ENCODE peak calls at places on chromosomes 3 and 15, in nine cellular contexts. N is GM23338; C is colonic mucosa; K is thoracic aorta; D is neural progenitor cell; Q is astrocyte; U is cardiac muscle cell; W is brain microvascular endothelial cell; B is CD4-positive, alpha-beta memory T cell. E is an unnamed sample. For H3K27me3, the result is how much of the 10 kb centered on the place peaks cover.

GRCh38 chr3:143653935-143654334 is 194.3 kb downstream of the SLC9A9 start:
- DNase-seq in N (no peak), C (no peak), K (no peak), D (no peak), Q (no peak), U (no peak), W (no peak), B (no peak), E (no peak)

GRCh38 chr3:171443211-171443957 is 16.8 kb downstream of the TNIK start:
- DNase-seq in N (no peak), C (no peak), K (no peak), D (no peak), Q (no peak), U (peak), W (no peak), B (no peak), E (no peak)

GRCh38 chr15:71048913-71049675 is 66.2 kb upstream of the THSD4 start:
- DNase-seq in N (no peak), C (no peak), K (no peak), D (no peak), Q (peak), U (peak), W (peak), B (no peak), E (peak)

GRCh38 chr3:38616658-38617057 is 32.8 kb downstream of the SCN5A start:
- DNase-seq in N (no peak), C (no peak), K (no peak), D (no peak), Q (no peak), U (no peak), W (no peak), B (no peak), E (no peak)

GRCh38 chr3:51796859-51797258 is 17.8 kb upstream of the IQCF6 start:
- DNase-seq in N (no peak), C (no peak), K (no peak), D (no peak), Q (no peak), U (no peak), W (no peak), B (no peak), E (no peak)

GRCh38 chr3:115040673-115041286 is 106.3 kb downstream of the ZBTB20 start:
- DNase-seq in N (peak), C (peak), K (no peak), D (peak), Q (peak), U (peak), W (peak), B (peak), E (no peak)

GRCh38 chr3:129310612-129311011 is 31.9 kb downstream of the HMCES start:
- DNase-seq in N (no peak), C (no peak), K (no peak), D (no peak), Q (no peak), U (no peak), W (no peak), B (no peak), E (no peak)

GRCh38 chr15:81184188-81184587 is 12.5 kb upstream of the IL16 start:
- DNase-seq in N (no peak), C (no peak), K (no peak), D (no peak), Q (peak), U (no peak), W (no peak), B (no peak), E (no peak)

GRCh38 chr15:61144055-61144454 is 85.0 kb downstream of the RORA start:
- DNase-seq in N (peak), C (no peak), K (no peak), D (no peak), Q (no peak), U (no peak), W (no peak), B (no peak), E (no peak)

GRCh38 chr3:124850633-124851032 is 36.5 kb downstream of the ITGB5 start:
- DNase-seq in N (no peak), C (no peak), K (no peak), D (peak), Q (peak), U (peak), W (peak), B (no peak), E (no peak)

GRCh38 chr15:67564590-67565345 is 22.3 kb downstream of the MAP2K5 start:
- DNase-seq in N (no peak), C (no peak), K (no peak), D (peak), Q (peak), U (peak), W (peak), B (no peak), E (no peak)

GRCh38 chr15:74338676-74339075 is 28.8 kb downstream of the CYP11A1 start:
- DNase-seq in N (no peak), C (no peak), K (no peak), D (no peak), Q (no peak), U (no peak), W (no peak), B (no peak), E (no peak)

GRCh38 chr3:176584413-176585176 is 612.7 kb downstream of the TBL1XR1 start:
- DNase-seq in N (no peak), C (no peak), K (no peak), D (no peak), Q (peak), U (peak), W (peak), B (no peak), E (peak)

GRCh38 chr3:130759692-130760338 is 13.2 kb upstream of the PIK3R4 start:
- DNase-seq in N (peak), C (peak), K (no peak), D (peak), Q (peak), U (peak), W (peak), B (peak), E (no peak)

GRCh38 chr3:10136426-10137005 is 5.1 kb upstream of the VHL start:
- DNase-seq in N (no peak), C (no peak), K (no peak), D (no peak), Q (no peak), U (no peak), W (no peak), B (no peak), E (no peak)

GRCh38 chr15:68666812-68667450 is 88.1 kb downstream of the CORO2B start:
- DNase-seq in N (no peak), C (no peak), K (no peak), D (no peak), Q (no peak), U (no peak), W (no peak), B (no peak), E (no peak)

GRCh38 chr3:196813903-196814302 is 53.8 kb upstream of the SENP5 start:
- DNase-seq in N (no peak), C (no peak), K (no peak), D (no peak), Q (peak), U (peak), W (peak), B (no peak), E (no peak)

GRCh38 chr3:157606392-157607197 is 103.4 kb upstream of the VEPH1 start:
- DNase-seq in N (peak), C (peak), K (no peak), D (peak), Q (peak), U (peak), W (peak), B (peak), E (no peak)

GRCh38 chr3:175329373-175329772 is 470.2 kb downstream of the NAALADL2 start:
- DNase-seq in N (no peak), C (no peak), K (no peak), D (no peak), Q (no peak), U (no peak), W (no peak), B (no peak), E (no peak)

GRCh38 chr3:46027736-46028397 is 584 bp upstream of the XCR1 start:
- DNase-seq in N (peak), C (no peak), K (no peak), D (no peak), Q (no peak), U (no peak), W (no peak), B (no peak), E (no peak)

GRCh38 chr3:39107874-39108308 is 411 bp downstream of the TTC21A start:
- DNase-seq in N (no peak), C (no peak), K (no peak), D (no peak), Q (peak), U (no peak), W (no peak), B (peak), E (no peak)

GRCh38 chr3:196774845-196775422 is 35.3 kb downstream of the PAK2 start:
- DNase-seq in N (no peak), C (no peak), K (no peak), D (no peak), Q (peak), U (peak), W (no peak), B (no peak), E (peak)

GRCh38 chr3:197801801-197802504 is 10.9 kb downstream of the LRCH3 start:
- DNase-seq in N (peak), C (no peak), K (no peak), D (no peak), Q (peak), U (peak), W (no peak), B (peak), E (peak)

GRCh38 chr3:49461443-49462171 is 8.5 kb upstream of the DAG1 start:
- DNase-seq in N (peak), C (no peak), K (no peak), D (peak), Q (no peak), U (peak), W (peak), B (no peak), E (no peak)

GRCh38 chr3:85387913-85388510 is 429.2 kb downstream of the CADM2 start:
- DNase-seq in N (no peak), C (no peak), K (no peak), D (no peak), Q (no peak), U (no peak), W (no peak), B (no peak), E (no peak)

GRCh38 chr3:155912574-155913190 is 42.2 kb downstream of the GMPS start:
- DNase-seq in N (no peak), C (no peak), K (no peak), D (no peak), Q (peak), U (peak), W (no peak), B (no peak), E (no peak)

GRCh38 chr3:33786565-33787327 is 11.7 kb upstream of the PDCD6IP start:
- DNase-seq in N (peak), C (no peak), K (no peak), D (no peak), Q (peak), U (no peak), W (peak), B (no peak), E (no peak)

GRCh38 chr3:177807150-177807875 is 610.0 kb upstream of the TBL1XR1 start:
- DNase-seq in N (no peak), C (no peak), K (no peak), D (no peak), Q (no peak), U (peak), W (no peak), B (no peak), E (no peak)

GRCh38 chr3:36063992-36064391 is 316.3 kb upstream of the STAC start:
- DNase-seq in N (no peak), C (no peak), K (no peak), D (no peak), Q (peak), U (no peak), W (no peak), B (no peak), E (no peak)

GRCh38 chr3:45646051-45646585 is 43.1 kb upstream of the SACM1L start:
- DNase-seq in N (no peak), C (no peak), K (no peak), D (no peak), Q (no peak), U (no peak), W (no peak), B (no peak), E (no peak)

GRCh38 chr15:34984884-34985630 is 3.0 kb downstream of the ZNF770 start:
- DNase-seq in N (no peak), C (no peak), K (no peak), D (no peak), Q (peak), U (peak), W (no peak), B (no peak), E (no peak)

GRCh38 chr15:48796930-48797329 is 13.9 kb downstream of the CEP152 start:
- DNase-seq in N (no peak), C (no peak), K (no peak), D (no peak), Q (peak), U (no peak), W (no peak), B (no peak), E (peak)

GRCh38 chr3:15757824-15758223 is 40.0 kb downstream of the ANKRD28 start:
- DNase-seq in N (no peak), C (no peak), K (no peak), D (no peak), Q (no peak), U (no peak), W (no peak), B (no peak), E (no peak)

GRCh38 chr3:150330872-150331271 is 77.2 kb upstream of the TSC22D2 start:
- DNase-seq in N (no peak), C (no peak), K (no peak), D (no peak), Q (no peak), U (no peak), W (no peak), B (no peak), E (no peak)
- H3K27me3 ChIP-seq in N (under half), C (under half), K (under half), D (under half), Q (under half), U (under half), W (under half), B (under half), E (under half)

GRCh38 chr15:40325188-40325587 is 1.7 kb downstream of the INAFM2 start:
- DNase-seq in N (no peak), C (no peak), K (no peak), D (no peak), Q (no peak), U (peak), W (no peak), B (no peak), E (no peak)

GRCh38 chr15:40323953-40324937 is 753 bp downstream of the INAFM2 start:
- DNase-seq in N (peak), C (no peak), K (no peak), D (peak), Q (no peak), U (no peak), W (no peak), B (no peak), E (no peak)

GRCh38 chr15:40327338-40327917 is 3.9 kb downstream of the INAFM2 start:
- DNase-seq in N (peak), C (no peak), K (no peak), D (peak), Q (no peak), U (no peak), W (no peak), B (no peak), E (no peak)

GRCh38 chr15:40323239-40323952 is at the start of gene INAFM2:
- DNase-seq in N (peak), C (peak), K (peak), D (peak), Q (peak), U (peak), W (peak), B (peak), E (peak)

DNA sequence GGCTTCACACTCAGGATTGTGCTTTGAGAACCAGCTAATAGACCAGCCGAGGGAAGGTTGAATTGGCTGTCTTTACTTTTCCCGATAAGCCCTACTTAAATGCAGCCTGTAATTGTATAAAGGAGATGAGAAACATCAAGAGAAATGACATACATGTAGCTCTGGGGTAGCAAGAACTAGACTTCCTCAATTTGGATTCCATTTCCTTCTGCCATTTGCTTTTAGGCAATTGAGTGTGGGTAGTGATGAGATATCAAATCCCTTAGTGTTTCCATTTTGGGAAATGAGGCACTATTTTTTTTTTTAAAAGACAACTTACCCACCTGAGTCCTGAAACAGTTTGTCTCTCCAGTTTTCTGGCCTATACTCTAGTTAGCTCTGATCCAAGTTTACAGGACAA is 2.2 kb downstream of the INAFM2 start:
- DNase-seq in N (no peak), C (no peak), K (no peak), D (no peak), Q (no peak), U (no peak), W (no peak), B (no peak), E (no peak)
- H3K4me3 ChIP-seq in N (peak), C (no peak), K (peak), D (no peak), Q (no peak), U (peak), W (no peak), B (no peak), E (no peak)

DNA sequence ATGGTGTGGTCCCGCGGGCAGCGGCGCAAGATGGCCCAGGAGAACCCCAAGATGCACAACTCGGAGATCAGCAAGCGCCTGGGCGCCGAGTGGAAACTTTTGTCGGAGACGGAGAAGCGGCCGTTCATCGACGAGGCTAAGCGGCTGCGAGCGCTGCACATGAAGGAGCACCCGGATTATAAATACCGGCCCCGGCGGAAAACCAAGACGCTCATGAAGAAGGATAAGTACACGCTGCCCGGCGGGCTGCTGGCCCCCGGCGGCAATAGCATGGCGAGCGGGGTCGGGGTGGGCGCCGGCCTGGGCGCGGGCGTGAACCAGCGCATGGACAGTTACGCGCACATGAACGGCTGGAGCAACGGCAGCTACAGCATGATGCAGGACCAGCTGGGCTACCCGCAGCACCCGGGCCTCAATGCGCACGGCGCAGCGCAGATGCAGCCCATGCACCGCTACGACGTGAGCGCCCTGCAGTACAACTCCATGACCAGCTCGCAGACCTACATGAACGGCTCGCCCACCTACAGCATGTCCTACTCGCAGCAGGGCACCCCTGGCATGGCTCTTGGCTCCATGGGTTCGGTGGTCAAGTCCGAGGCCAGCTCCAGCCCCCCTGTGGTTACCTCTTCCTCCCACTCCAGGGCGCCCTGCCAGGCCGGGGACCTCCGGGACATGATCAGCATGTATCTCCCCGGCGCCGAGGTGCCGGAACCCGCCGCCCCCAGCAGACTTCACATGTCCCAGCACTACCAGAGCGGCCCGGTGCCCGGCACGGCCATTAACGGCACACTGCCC is 977 bp downstream of the SOX2 start:
- DNase-seq in N (no peak), C (no peak), K (no peak), D (peak), Q (peak), U (no peak), W (no peak), B (no peak), E (no peak)
- H3K27me3 ChIP-seq in N (under half), C (half or more), K (half or more), D (under half), Q (under half), U (half or more), W (half or more), B (half or more), E (under half)

GRCh38 chr3:188947401-188947982 is 224.3 kb upstream of the TPRG1 start:
- DNase-seq in N (peak), C (peak), K (no peak), D (peak), Q (peak), U (peak), W (peak), B (no peak), E (peak)
- H3K4me3 ChIP-seq in N (peak), C (peak), K (peak), D (peak), Q (peak), U (peak), W (peak), B (no peak), E (peak)

GRCh38 chr15:86743283-86743903 is 663.7 kb downstream of the AGBL1 start:
- DNase-seq in N (peak), C (peak), K (no peak), D (peak), Q (peak), U (no peak), W (no peak), B (peak), E (no peak)
- H3K27me3 ChIP-seq in N (under half), C (under half), K (under half), D (under half), Q (under half), U (under half), W (under half), B (under half), E (under half)

DNA sequence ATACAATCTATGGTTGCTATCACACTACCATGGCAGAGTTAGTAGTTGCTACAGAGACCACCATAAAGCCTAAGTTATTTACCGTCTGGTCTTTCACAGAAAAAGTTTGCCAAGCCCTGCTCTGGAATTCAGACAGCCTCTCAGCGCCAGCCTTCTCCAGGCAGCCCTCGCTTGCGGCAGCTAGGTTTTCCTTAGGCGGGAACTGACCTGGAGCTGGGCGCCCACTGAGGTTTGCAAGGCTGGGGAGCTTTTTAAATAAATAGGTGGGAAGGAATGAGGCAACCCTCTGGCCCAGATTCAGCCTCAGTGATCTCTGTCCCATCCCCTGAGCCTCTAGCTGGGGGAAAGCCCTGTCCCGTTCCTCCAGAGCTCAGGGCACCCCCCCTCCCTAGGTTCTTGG is 1.2 kb downstream of the CTSH start:
- DNase-seq in N (peak), C (no peak), K (no peak), D (peak), Q (peak), U (no peak), W (no peak), B (no peak), E (no peak)
- H3K4me3 ChIP-seq in N (peak), C (peak), K (peak), D (no peak), Q (no peak), U (no peak), W (no peak), B (peak), E (no peak)

E was measured in BJ.